ENCODE peak calls at places on chromosomes 1 and 21, in seven cellular contexts. M is A549, A is uterus, G is HCT116, H is stomach, E is tibial nerve, N is Peyer's patch. O is an unnamed sample.

GRCh38 chr1:59331686-59332085 is 34.8 kb downstream of the FGGY start:
- DNase-seq in E (no peak), G (no peak), H (no peak), N (no peak), M (no peak), A (no peak), O (no peak)

GRCh38 chr1:150791587-150791986 is 16.5 kb downstream of the CTSK start:
- DNase-seq in M (no peak), G (no peak), H (no peak), A (no peak), N (no peak), E (no peak), O (no peak)

GRCh38 chr1:39688706-39689105 is 2.5 kb downstream of the HPCAL4 start:
- DNase-seq in M (no peak), E (no peak), N (no peak), H (no peak), A (no peak), G (no peak), O (no peak)

GRCh38 chr1:101131239-101131924 is 105.4 kb upstream of the S1PR1 start:
- DNase-seq in G (no peak), E (no peak), M (no peak), A (no peak), H (no peak), N (no peak), O (no peak)

GRCh38 chr1:209103135-209103534 is 480.4 kb upstream of the CAMK1G start:
- DNase-seq in E (no peak), H (no peak), N (no peak), M (no peak), G (no peak), A (no peak), O (no peak)

GRCh38 chr1:39212499-39212898 is 8.0 kb downstream of the MACF1 start:
- DNase-seq in G (no peak), N (no peak), E (no peak), H (no peak), M (no peak), A (no peak), O (no peak)

GRCh38 chr21:32994305-32994704 is 31.4 kb upstream of the OLIG2 start:
- DNase-seq in E (no peak), M (no peak), H (no peak), G (no peak), A (no peak), N (no peak), O (no peak)

GRCh38 chr1:1200876-1201810 is 5.2 kb downstream of the TNFRSF18 start:
- DNase-seq in H (peak; percentile 49), G (no peak), M (peak; percentile 36), N (peak; percentile 83), A (peak; percentile 75), E (no peak), O (peak; percentile 69)

GRCh38 chr21:46099476-46099875 is 1.6 kb downstream of the COL6A2 start:
- DNase-seq in E (peak; percentile 13), M (no peak), G (no peak), N (peak; percentile 54), A (peak; percentile 50), H (peak; percentile 23), O (peak; percentile 21)

GRCh38 chr1:59455206-59455605 is 158.3 kb downstream of the FGGY start:
- DNase-seq in G (no peak), N (peak; percentile 46), M (peak; percentile 4), E (no peak), H (no peak), A (no peak), O (no peak)

GRCh38 chr1:240998441-240999015 is 358.5 kb downstream of the RGS7 start:
- DNase-seq in G (no peak), E (no peak), H (no peak), M (no peak), A (no peak), N (no peak), O (peak; percentile 69)

GRCh38 chr1:6427445-6428390 is 3.1 kb downstream of the ESPN start:
- DNase-seq in G (no peak), N (no peak), M (no peak), E (no peak), H (peak; percentile 83), A (no peak), O (no peak)

GRCh38 chr1:6424619-6425593 is at the start of gene ESPN:
- DNase-seq in G (no peak), E (no peak), M (no peak), N (no peak), H (no peak), A (no peak), O (no peak)

GRCh38 chr1:6426972-6427350 is 2.4 kb downstream of the ESPN start:
- DNase-seq in H (no peak), A (no peak), G (no peak), E (no peak), N (no peak), M (no peak), O (no peak)

GRCh38 chr1:6425671-6426070 is 1.1 kb downstream of the ESPN start:
- DNase-seq in E (no peak), N (no peak), H (no peak), A (no peak), M (no peak), G (no peak), O (no peak)

DNA sequence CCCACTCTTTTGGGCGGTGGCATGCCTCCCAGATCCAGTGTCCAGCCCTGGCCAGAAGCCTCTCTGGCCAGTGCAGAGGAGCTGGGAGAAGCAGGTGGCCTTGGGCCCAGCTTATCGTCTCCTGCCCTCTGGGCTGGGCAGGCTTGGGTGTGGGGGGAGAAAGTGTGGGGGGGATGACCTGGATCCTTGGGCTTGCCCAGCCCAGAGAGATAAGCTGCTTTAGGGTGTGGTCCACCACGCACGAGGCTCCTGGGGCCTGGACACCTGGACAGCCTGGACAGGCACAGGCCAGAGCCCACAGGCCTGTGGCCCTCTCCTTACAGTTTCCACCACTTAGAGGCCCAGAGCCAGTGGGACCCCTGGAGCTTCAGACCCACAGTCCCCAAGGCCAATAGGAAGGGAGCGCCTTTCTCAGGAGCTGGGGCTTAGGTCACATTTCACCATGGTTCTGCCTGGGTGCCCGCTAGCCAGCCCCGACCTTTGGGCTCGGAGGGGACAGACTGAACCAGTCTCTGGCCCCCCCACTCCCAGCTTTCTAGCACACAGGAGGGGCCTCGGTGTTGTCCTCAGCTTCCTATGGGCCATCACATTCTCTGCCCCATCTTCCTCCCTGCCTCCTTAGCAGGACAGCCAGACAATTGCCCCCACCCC is 1.9 kb downstream of the ESPN start:
- DNase-seq in A (no peak), H (no peak), M (no peak), N (no peak), G (no peak), E (no peak), O (no peak)
- H3K4me1 ChIP-seq in A (no peaks in the 10 kb centered on the region), H (peaks cover 46% of the 10 kb centered on the region), M (peaks cover 16% of the 10 kb centered on the region), N (peaks cover 39% of the 10 kb centered on the region), G (peaks cover 71% of the 10 kb centered on the region), E (no peaks in the 10 kb centered on the region), O (no peaks in the 10 kb centered on the region)

GRCh38 chr1:113797472-113797871 is 14.8 kb downstream of the RSBN1 start:
- DNase-seq in H (no peak), N (no peak), M (no peak), G (no peak), E (no peak), A (no peak), O (no peak)

GRCh38 chr1:113788802-113789201 is 23.5 kb downstream of the RSBN1 start:
- DNase-seq in M (no peak), E (no peak), N (no peak), A (no peak), G (no peak), H (no peak), O (no peak)

GRCh38 chr1:113792986-113793385 is 19.3 kb downstream of the RSBN1 start:
- DNase-seq in A (no peak), H (no peak), M (no peak), G (no peak), E (no peak), N (no peak), O (no peak)

GRCh38 chr1:113792471-113792870 is 19.8 kb downstream of the RSBN1 start:
- DNase-seq in E (no peak), N (no peak), M (no peak), A (no peak), G (no peak), H (no peak), O (no peak)

GRCh38 chr1:113793878-113794834 is 18.1 kb downstream of the RSBN1 start:
- DNase-seq in H (no peak), A (no peak), G (no peak), E (no peak), M (peak; percentile 13), N (no peak), O (no peak)
- TF ChIP-seq POLR2A in H (no peak), A (no peak), G (no peak), E (no peak), M (no peak), N (no peak), O (no peak)

DNA sequence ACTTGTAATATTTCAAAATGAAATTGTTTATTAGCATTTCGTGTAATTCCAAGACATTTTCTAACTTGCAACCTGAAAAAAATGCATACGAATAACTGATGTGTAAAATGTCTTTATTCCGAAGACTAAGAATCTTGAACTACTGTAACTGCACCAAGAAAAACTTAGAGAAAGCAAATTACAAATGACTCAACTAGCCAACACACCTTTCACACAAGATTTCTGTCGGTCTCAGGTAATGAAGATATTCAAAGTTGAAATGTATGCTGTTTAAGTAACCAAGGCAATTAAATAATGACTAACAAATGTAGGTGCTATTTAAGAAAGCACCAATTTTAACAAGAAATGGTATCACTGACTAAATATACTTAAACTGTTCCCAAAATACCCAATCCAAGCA is 2.1 kb downstream of the CLSTN1 start:
- DNase-seq in N (no peak), M (no peak), H (no peak), E (no peak), G (no peak), A (no peak), O (no peak)
- H3K27ac ChIP-seq in N (no peak overlapping the region), M (no peak overlapping the region), H (no peak overlapping the region), E (no peak overlapping the region), G (no peak overlapping the region), A (no peak overlapping the region), O (no peak overlapping the region)

GRCh38 chr21:45096216-45096615 is 21.8 kb downstream of the ADARB1 start:
- DNase-seq in G (no peak), E (no peak), N (no peak), M (no peak), A (no peak), H (no peak), O (no peak)
- H3K4me1 ChIP-seq in G (no peaks in the 10 kb centered on the region), E (no peaks in the 10 kb centered on the region), N (peaks cover 4% of the 10 kb centered on the region), M (no peaks in the 10 kb centered on the region), A (no peaks in the 10 kb centered on the region), H (peaks cover 81% of the 10 kb centered on the region), O (no peaks in the 10 kb centered on the region)

O was measured in right lobe of liver.